ENCODE peak calls at places on chromosomes 3 and 15, in ten cellular contexts. Z is lower lobe of right lung; Q is RCC 7860; J is amniotic stem cell; T is stimulated activated CD4-positive, alpha-beta T cell treated with anti-CD3 and anti-CD28 coated beads, Interleukin-1b, Interleukin-23, amount 100 ng/mL, for 1 hour; N is ACHN; S is bronchial epithelial cell; H is T-helper 1 cell; O is fibroblast of the conjunctiva; V is caudate nucleus. L is an unnamed sample.

GRCh38 chr15:51348688-51349087 is 7.2 kb downstream of the GLDN start:
- DNase-seq in Z (no peak), Q (no peak), J (no peak), T (no peak), N (no peak), S (no peak), H (no peak), O (no peak), V (no peak), L (no peak)

GRCh38 chr3:10008588-10009344 is 17.5 kb upstream of the FANCD2 start:
- DNase-seq in Z (peak; percentile 93), Q (no peak), J (no peak), T (peak; percentile 79), N (no peak), S (peak; percentile 54), H (peak; percentile 77), O (peak; percentile 58), V (peak; percentile 44), L (peak; percentile 76)

GRCh38 chr3:179973931-179974361 is 62.8 kb downstream of the PEX5L start:
- DNase-seq in Z (no peak), Q (no peak), J (no peak), T (no peak), N (no peak), S (no peak), H (no peak), O (no peak), V (peak; percentile 12), L (no peak)

GRCh38 chr3:64242435-64242834 is 17.2 kb upstream of the PRICKLE2 start:
- DNase-seq in Z (peak; percentile 57), Q (no peak), J (no peak), T (no peak), N (peak; percentile 74), S (no peak), H (no peak), O (no peak), V (no peak), L (no peak)

GRCh38 chr15:68272797-68273271 is 4.7 kb upstream of the FEM1B start:
- DNase-seq in Z (no peak), Q (peak; percentile 81), J (no peak), T (no peak), N (no peak), S (peak; percentile 100), H (no peak), O (no peak), V (no peak), L (peak; percentile 64)

GRCh38 chr15:65578904-65579728 is 31.8 kb downstream of the INTS14 start:
- DNase-seq in Z (no peak), Q (no peak), J (no peak), T (no peak), N (no peak), S (no peak), H (no peak), O (no peak), V (no peak), L (no peak)

GRCh38 chr3:44885618-44886017 is 11.2 kb downstream of the TGM4 start:
- DNase-seq in Z (no peak), Q (peak; percentile 92), J (peak; percentile 87), T (no peak), N (peak; percentile 91), S (peak; percentile 96), H (no peak), O (peak; percentile 87), V (no peak), L (peak; percentile 92)

GRCh38 chr3:43866529-43867353 is 176.0 kb downstream of the ABHD5 start:
- DNase-seq in Z (no peak), Q (peak; percentile 98), J (peak; percentile 38), T (no peak), N (peak; percentile 85), S (peak; percentile 80), H (no peak), O (peak; percentile 37), V (no peak), L (no peak)

GRCh38 chr3:36792342-36792741 is 28.0 kb upstream of the DCLK3 start:
- DNase-seq in Z (no peak), Q (no peak), J (no peak), T (no peak), N (peak; percentile 40), S (peak; percentile 47), H (no peak), O (no peak), V (no peak), L (peak; percentile 31)

GRCh38 chr3:178352300-178353021 is 183.8 kb upstream of the KCNMB2 start:
- DNase-seq in Z (no peak), Q (peak; percentile 74), J (peak; percentile 43), T (no peak), N (peak; percentile 88), S (no peak), H (no peak), O (peak; percentile 61), V (no peak), L (peak; percentile 16)

GRCh38 chr3:42900731-42901420 is 5.1 kb upstream of the ZNF662 start:
- DNase-seq in Z (no peak), Q (no peak), J (no peak), T (no peak), N (no peak), S (peak; percentile 47), H (no peak), O (no peak), V (no peak), L (no peak)

GRCh38 chr3:149886957-149887356 is 73.9 kb downstream of the RNF13 start:
- DNase-seq in Z (no peak), Q (no peak), J (no peak), T (no peak), N (no peak), S (no peak), H (no peak), O (no peak), V (no peak), L (no peak)

GRCh38 chr3:177358085-177358967 is 161.0 kb upstream of the TBL1XR1 start:
- DNase-seq in Z (peak; percentile 78), Q (peak; percentile 91), J (no peak), T (no peak), N (peak; percentile 89), S (peak; percentile 58), H (peak; percentile 30), O (peak; percentile 82), V (no peak), L (peak; percentile 96)

GRCh38 chr3:102037209-102037608 is 187.9 kb downstream of the NFKBIZ start:
- DNase-seq in Z (no peak), Q (no peak), J (no peak), T (no peak), N (no peak), S (no peak), H (no peak), O (no peak), V (no peak), L (no peak)

GRCh38 chr3:49022751-49023171 is 840 bp downstream of the NDUFAF3 start:
- DNase-seq in Z (peak; percentile 51), Q (peak; percentile 44), J (no peak), T (no peak), N (no peak), S (no peak), H (no peak), O (no peak), V (no peak), L (peak; percentile 74)

L was measured in RKO.